ENCODE peak calls at places on chromosomes 16 and 17, in eight cellular contexts. E, F, G, C, A, W, N and K are unnamed samples.

GRCh38 chr16:85269165-85269564 is 156.9 kb upstream of the CIBAR2 start:
- DNase-seq in N (no peak), W (no peak), F (no peak), C (no peak), G (no peak), E (no peak), A (no peak), K (no peak)

GRCh38 chr17:78923660-78924453 is 1.3 kb downstream of the TIMP2 start:
- DNase-seq in A (peak), N (peak), C (peak), W (peak), F (peak), E (peak), G (peak), K (peak)

GRCh38 chr17:17959520-17960361 is 12.5 kb downstream of the TOM1L2 start:
- DNase-seq in C (no peak), W (no peak), N (no peak), F (no peak), G (no peak), A (no peak), E (no peak), K (no peak)

GRCh38 chr17:3722716-3723115 is 987 bp upstream of the HASPIN start:
- DNase-seq in G (no peak), F (no peak), A (no peak), E (no peak), W (no peak), N (no peak), C (no peak), K (no peak)

GRCh38 chr17:45355087-45355486 is 38.3 kb upstream of the MAP3K14 start:
- DNase-seq in N (no peak), E (no peak), W (no peak), A (no peak), C (peak), G (no peak), F (no peak), K (peak)

GRCh38 chr16:20262248-20262647 is 65.1 kb downstream of the GP2 start:
- DNase-seq in A (no peak), N (no peak), C (no peak), G (no peak), W (no peak), E (no peak), F (no peak), K (no peak)

GRCh38 chr16:62965831-62966230 is 929.6 kb upstream of the CDH8 start:
- DNase-seq in G (no peak), E (no peak), C (no peak), A (no peak), N (no peak), W (no peak), F (no peak), K (no peak)

GRCh38 chr17:42846594-42847280 is 2.4 kb downstream of the AOC2 start:
- DNase-seq in W (no peak), F (no peak), E (no peak), N (no peak), G (no peak), C (no peak), A (no peak), K (peak)

GRCh38 chr17:7557825-7558543 is 566 bp upstream of the TNFSF13 start:
- DNase-seq in G (no peak), E (peak), A (peak), C (peak), W (peak), F (peak), N (peak), K (peak)

GRCh38 chr16:58022601-58023371 is 2.8 kb upstream of the MMP15 start:
- DNase-seq in E (peak), N (peak), F (no peak), C (peak), G (no peak), W (no peak), A (no peak), K (peak)

GRCh38 chr17:52653014-52653413 is 494.5 kb upstream of the CA10 start:
- DNase-seq in C (no peak), W (no peak), E (no peak), N (no peak), A (no peak), G (no peak), F (no peak), K (no peak)

GRCh38 chr17:11006530-11006929 is 168.6 kb upstream of the PIRT start:
- DNase-seq in C (no peak), F (no peak), W (no peak), E (no peak), G (no peak), N (no peak), A (no peak), K (no peak)

GRCh38 chr17:39894681-39895376 is 23.6 kb downstream of the GSDMB start:
- DNase-seq in A (peak), C (no peak), F (no peak), W (no peak), G (no peak), E (no peak), N (no peak), K (no peak)

GRCh38 chr16:89476811-89477261 is 13.5 kb downstream of the ANKRD11 start:
- DNase-seq in C (no peak), W (no peak), N (no peak), G (no peak), F (no peak), A (peak), E (no peak), K (no peak)

GRCh38 chr17:32503251-32504165 is 16.7 kb downstream of the CDK5R1 start:
- DNase-seq in F (peak), C (peak), G (no peak), N (no peak), A (peak), E (no peak), W (no peak), K (no peak)

GRCh38 chr17:28725166-28725659 is 820 bp downstream of the TLCD1 start:
- DNase-seq in E (peak), N (no peak), W (no peak), F (peak), C (peak), G (peak), A (peak), K (peak)

GRCh38 chr16:27232061-27232841 is 28.9 kb downstream of the KDM8 start:
- DNase-seq in A (peak), C (no peak), G (no peak), N (no peak), F (peak), E (no peak), W (no peak), K (no peak)

GRCh38 chr17:3944485-3945388 is 19.5 kb downstream of the ATP2A3 start:
- DNase-seq in A (peak), E (peak), G (peak), F (no peak), N (peak), C (no peak), W (peak), K (peak)

GRCh38 chr17:72273301-72274056 is 152.7 kb downstream of the SOX9 start:
- DNase-seq in W (no peak), N (no peak), G (no peak), F (no peak), C (peak), E (no peak), A (no peak), K (no peak)

GRCh38 chr16:13479549-13479948 is 440.4 kb upstream of the ERCC4 start:
- DNase-seq in N (no peak), F (no peak), E (no peak), W (no peak), C (no peak), G (no peak), A (no peak), K (no peak)

GRCh38 chr17:9968881-9969280 is 63.8 kb upstream of the RCVRN start:
- DNase-seq in C (no peak), W (no peak), F (no peak), A (no peak), E (no peak), N (no peak), G (no peak), K (no peak)

GRCh38 chr16:11583171-11583570 is 3.5 kb downstream of the LITAF start:
- DNase-seq in G (no peak), F (no peak), N (no peak), E (no peak), C (no peak), A (no peak), W (no peak), K (no peak)

GRCh38 chr17:58960068-58960467 is 146.6 kb downstream of the TRIM37 start:
- DNase-seq in E (peak), A (peak), G (peak), W (no peak), F (peak), C (peak), N (no peak), K (peak)

GRCh38 chr16:47511882-47512281 is 50.8 kb downstream of the PHKB start:
- DNase-seq in N (no peak), A (no peak), W (no peak), F (no peak), C (no peak), G (no peak), E (peak), K (no peak)

GRCh38 chr16:4091638-4092037 is 24.6 kb downstream of the ADCY9 start:
- DNase-seq in G (no peak), N (no peak), A (no peak), W (no peak), E (no peak), C (no peak), F (no peak), K (no peak)

GRCh38 chr17:82314012-82314720 is 3.2 kb downstream of the CD7 start:
- DNase-seq in N (peak), A (no peak), C (no peak), W (no peak), F (no peak), E (no peak), G (no peak), K (no peak)
- H3K4me3 ChIP-seq in N (no peak), A (no peak), C (no peak), W (no peak), F (no peak), E (no peak), G (no peak), K (no peak)

DNA sequence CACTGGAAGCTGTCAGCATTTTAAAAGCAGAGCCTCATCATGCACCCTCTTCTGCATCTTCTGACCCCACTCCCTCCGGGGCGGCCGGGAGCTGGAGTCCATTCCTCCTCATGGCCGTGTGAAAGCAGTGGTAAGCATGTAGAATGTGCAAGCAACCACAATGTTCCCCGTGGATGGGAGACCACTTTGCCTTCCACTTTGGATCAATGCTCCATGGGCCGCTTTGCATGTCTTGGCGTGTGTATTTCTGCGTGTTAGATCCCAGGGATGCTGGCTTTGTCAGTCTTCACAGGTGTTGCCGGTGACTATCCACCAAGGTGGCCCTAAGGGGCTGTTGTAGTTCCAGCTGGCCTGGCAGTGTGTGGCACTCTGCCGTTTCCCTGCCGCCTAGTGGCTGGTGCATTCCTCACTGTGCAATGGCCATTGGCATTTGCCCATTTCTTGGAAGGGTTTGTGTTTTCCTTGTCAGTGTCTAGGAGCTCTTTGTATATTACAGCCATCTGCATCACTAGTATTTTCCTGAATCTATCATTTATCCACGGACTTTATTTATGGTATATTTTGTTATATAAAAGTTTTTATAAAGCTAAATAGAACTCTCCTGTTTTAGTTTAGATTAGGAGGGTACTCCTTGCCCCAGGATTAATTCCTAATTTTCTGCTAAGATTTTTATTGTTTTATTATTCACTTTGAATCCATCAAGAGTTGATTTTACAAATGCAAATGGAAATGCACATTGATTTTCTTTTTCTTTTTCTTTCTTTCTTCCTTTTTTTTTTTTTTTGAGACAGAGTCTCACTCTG is 5.8 kb upstream of the ALDH3A1 start:
- DNase-seq in G (peak), N (no peak), W (peak), C (peak), F (no peak), A (no peak), E (peak), K (no peak)
- TF ChIP-seq CTCF in G (peak), N (peak), W (peak), C (peak), F (peak), A (peak), E (peak), K (no peak)

GRCh38 chr16:88338111-88338510 is 44.6 kb upstream of the ZNF469 start:
- DNase-seq in W (no peak), A (no peak), N (no peak), G (no peak), C (no peak), E (peak), F (no peak), K (no peak)
- TF ChIP-seq EZH2phosphoT487 in W (no peak), A (no peak), N (no peak), G (no peak), C (no peak), E (no peak), F (no peak), K (no peak)

GRCh38 chr17:81576621-81577277 is 24.6 kb upstream of the FAAP100 start:
- DNase-seq in C (peak), F (no peak), W (no peak), A (no peak), G (no peak), E (no peak), N (no peak), K (no peak)
- H3K4me3 ChIP-seq in C (peak), F (no peak), W (no peak), A (no peak), G (no peak), E (no peak), N (peak), K (no peak)

GRCh38 chr17:41689497-41690299 is 1.0 kb downstream of the EIF1 start:
- DNase-seq in C (peak), F (peak), E (peak), G (no peak), A (peak), N (peak), W (peak), K (peak)

GRCh38 chr17:41691031-41691777 is 2.5 kb downstream of the EIF1 start:
- DNase-seq in G (no peak), W (no peak), E (no peak), N (no peak), C (no peak), A (no peak), F (no peak), K (no peak)

GRCh38 chr17:41688641-41689496 is at the start of gene EIF1:
- DNase-seq in A (peak), W (peak), N (peak), E (peak), C (peak), G (peak), F (peak), K (peak)

GRCh38 chr17:41690497-41690896 is 1.8 kb downstream of the EIF1 start:
- DNase-seq in C (no peak), F (no peak), A (no peak), N (no peak), W (no peak), E (no peak), G (no peak), K (no peak)

GRCh38 chr17:41687828-41688640 is 651 bp upstream of the EIF1 start:
- DNase-seq in C (peak), A (peak), E (peak), W (no peak), N (peak), G (no peak), F (peak), K (peak)
- TF ChIP-seq CTCF in C (peak), A (peak), E (peak), W (peak), N (peak), G (peak), F (peak), K (peak)

DNA sequence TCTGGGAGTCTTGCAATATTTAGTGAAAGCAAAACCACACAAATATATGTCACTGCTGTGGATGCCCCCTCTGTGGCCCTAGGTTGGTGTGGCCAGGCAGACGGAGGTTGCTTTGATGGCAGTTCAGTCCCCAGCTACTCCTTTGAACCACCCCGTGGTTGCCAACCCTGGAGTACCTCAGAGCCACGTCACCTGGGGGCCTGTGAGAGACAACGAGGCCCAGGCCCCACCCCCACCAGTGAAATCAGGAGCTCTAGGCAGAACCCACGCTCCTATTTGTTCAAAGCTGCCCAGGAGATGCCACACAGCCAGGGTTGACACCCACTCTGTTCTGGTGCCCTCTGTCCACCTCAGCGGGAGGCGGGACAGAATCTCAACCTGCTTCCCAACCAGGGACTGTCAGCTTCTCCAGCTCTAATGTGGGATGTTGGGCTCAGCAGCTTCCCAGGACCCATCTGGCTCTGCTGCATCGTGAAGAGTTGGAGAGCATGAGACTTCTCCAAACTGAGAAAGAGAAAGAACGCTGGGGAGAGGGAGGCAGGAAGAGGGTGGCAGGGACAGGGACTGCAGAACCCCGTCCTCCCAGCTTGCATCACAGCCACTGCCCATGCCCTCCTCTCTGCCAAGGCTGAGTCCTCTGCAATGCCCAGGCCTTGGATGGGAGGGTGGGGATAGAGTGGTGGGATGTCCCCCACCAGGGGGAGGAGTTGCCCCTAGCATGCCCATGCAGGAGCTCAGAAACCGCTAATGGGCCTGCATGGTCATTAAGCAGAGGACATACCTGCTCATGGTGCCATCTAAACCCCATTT is 81.8 kb downstream of the C16orf78 start:
- DNase-seq in F (no peak), N (no peak), C (no peak), A (no peak), G (no peak), E (no peak), W (no peak), K (no peak)
- TF ChIP-seq EZH2phosphoT487 in F (no peak), N (no peak), C (no peak), A (no peak), G (no peak), E (no peak), W (no peak), K (no peak)